ENCODE peak calls at places on chromosomes 12 and 14, in six cellular contexts. C is Peyer's patch; V is lung; E is effector memory CD4-positive, alpha-beta T cell; M is CD4-positive, alpha-beta memory T cell; X is testis. U is an unnamed sample. For H3K27me3 and H3K4me1, the result is how much of the 10 kb centered on the place peaks cover.

GRCh38 chr12:111248981-111249380 is 119.9 kb downstream of the PHETA1 start:
- DNase-seq in V (no peak), X (no peak), C (no peak), M (no peak), E (no peak), U (no peak)

GRCh38 chr12:67766370-67766769 is 117.8 kb downstream of the DYRK2 start:
- DNase-seq in M (no peak), X (no peak), V (no peak), C (no peak), E (no peak), U (no peak)

GRCh38 chr12:18849080-18849479 is 111.2 kb downstream of the CAPZA3 start:
- DNase-seq in X (no peak), E (no peak), M (no peak), V (no peak), C (no peak), U (no peak)

GRCh38 chr12:50579757-50580267 is 75.0 kb downstream of the DIP2B start:
- DNase-seq in E (no peak), V (no peak), M (no peak), C (no peak), X (no peak), U (no peak)

GRCh38 chr12:28742791-28743190 is 406.3 kb upstream of the FAR2 start:
- DNase-seq in V (no peak), M (no peak), E (no peak), X (no peak), C (no peak), U (no peak)

GRCh38 chr12:98725481-98726247 is 80.6 kb downstream of the APAF1 start:
- DNase-seq in C (no peak), E (no peak), M (peak), X (peak), V (no peak), U (no peak)

GRCh38 chr14:43535231-43535838 is 971.7 kb downstream of the FSCB start:
- DNase-seq in E (no peak), C (no peak), X (peak), M (no peak), V (no peak), U (no peak)

GRCh38 chr12:22684526-22685118 is 59.7 kb downstream of the ETNK1 start:
- DNase-seq in E (no peak), V (no peak), C (no peak), M (peak), X (no peak), U (no peak)

GRCh38 chr14:106309423-106309822 is 783.0 kb downstream of the TMEM121 start:
- DNase-seq in M (no peak), C (no peak), X (no peak), E (no peak), V (no peak), U (no peak)
- H3K4me3 ChIP-seq in M (no peak), C (no peak), X (no peak), E (no peak), V (no peak), U (no peak)

GRCh38 chr14:88792572-88793258 is at the start of gene EML5:
- DNase-seq in C (peak), V (peak), M (peak), X (peak), E (peak), U (peak)
- H3K27me3 ChIP-seq in C (under half), V (under half), M (under half), X (under half), E (under half), U (under half)

GRCh38 chr12:53479314-53479713 is 19.9 kb downstream of the MAP3K12 start:
- DNase-seq in X (no peak), C (no peak), E (no peak), M (no peak), V (no peak), U (no peak)
- H3K4me1 ChIP-seq in X (under half), C (under half), E (under half), M (under half), V (under half), U (under half)

GRCh38 chr12:16610006-16610520 is 4.1 kb upstream of the LMO3 start:
- DNase-seq in X (no peak), M (no peak), C (no peak), E (no peak), V (no peak), U (no peak)

GRCh38 chr12:16608346-16608745 is 2.4 kb upstream of the LMO3 start:
- DNase-seq in X (no peak), C (no peak), M (no peak), V (no peak), E (no peak), U (no peak)

GRCh38 chr12:16607895-16608294 is 1.9 kb upstream of the LMO3 start:
- DNase-seq in M (no peak), X (no peak), V (no peak), E (no peak), C (no peak), U (no peak)

GRCh38 chr12:16610743-16611142 is 4.8 kb upstream of the LMO3 start:
- DNase-seq in C (no peak), V (no peak), E (no peak), X (no peak), M (no peak), U (no peak)

DNA sequence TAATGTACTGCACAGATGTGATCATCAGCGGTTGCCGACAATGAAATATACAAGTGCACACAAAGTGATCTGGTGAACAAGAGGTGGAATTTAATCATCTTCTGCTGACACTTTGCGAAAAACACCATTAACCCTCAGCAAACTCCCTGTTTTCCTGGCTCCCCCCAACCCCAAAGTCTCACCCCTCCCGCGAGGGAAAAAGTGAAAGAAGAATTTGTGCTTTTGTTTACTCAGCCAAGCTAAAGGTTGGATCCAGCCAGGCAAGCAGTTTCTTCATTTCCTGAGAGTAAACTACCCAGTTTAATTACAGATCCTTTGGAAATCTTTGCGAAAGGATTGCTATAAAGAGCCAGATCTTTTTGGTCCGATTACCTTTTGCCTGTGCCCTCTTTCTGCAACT is 3.2 kb upstream of the LMO3 start:
- DNase-seq in V (no peak), M (no peak), C (no peak), X (no peak), E (no peak), U (no peak)
- H3K4me3 ChIP-seq in V (no peak), M (no peak), C (no peak), X (no peak), E (no peak), U (no peak)

GRCh38 chr12:96121271-96121711 is 72.9 kb upstream of the ELK3 start:
- DNase-seq in X (no peak), M (no peak), E (no peak), C (no peak), V (no peak), U (no peak)

GRCh38 chr12:96117460-96117859 is 76.7 kb upstream of the ELK3 start:
- DNase-seq in M (no peak), C (no peak), X (no peak), V (no peak), E (no peak), U (no peak)

GRCh38 chr12:96120359-96121100 is 73.6 kb upstream of the ELK3 start:
- DNase-seq in X (no peak), M (no peak), C (no peak), E (no peak), V (peak), U (no peak)
- H3K27me3 ChIP-seq in X (under half), M (under half), C (under half), E (under half), V (under half), U (under half)

U was measured in ascending aorta.